ENCODE peak calls at places on chromosome 21, in four cellular contexts. L, D, H and C are unnamed samples.

GRCh38 chr21:39845581-39846130 is 21.6 kb upstream of the PCP4 start:
- DNase-seq in L (no peak), D (peak; percentile 89), H (no peak), C (no peak)

GRCh38 chr21:39386194-39386593 is 37.3 kb upstream of the HMGN1 start:
- DNase-seq in L (no peak), D (no peak), H (no peak), C (no peak)

GRCh38 chr21:36860736-36861594 is 105.5 kb downstream of the HLCS start:
- DNase-seq in L (peak; percentile 88), D (peak; percentile 91), H (peak; percentile 79), C (peak; percentile 79)

GRCh38 chr21:35026617-35027557 is 22.2 kb downstream of the RUNX1 start:
- DNase-seq in L (no peak), D (peak; percentile 74), H (peak; percentile 48), C (peak; percentile 69)

GRCh38 chr21:35048706-35049617 is at the start of gene RUNX1:
- DNase-seq in L (peak; percentile 85), D (peak; percentile 96), H (peak; percentile 56), C (peak; percentile 79)

GRCh38 chr21:19999369-20000272 is 998.6 kb upstream of the NCAM2 start:
- DNase-seq in L (no peak), D (no peak), H (no peak), C (no peak)

GRCh38 chr21:36487641-36488307 is 7.9 kb upstream of the CLDN14 start:
- DNase-seq in L (no peak), D (peak; percentile 65), H (peak; percentile 64), C (no peak)

GRCh38 chr21:37829447-37829846 is 86.8 kb downstream of the KCNJ6 start:
- DNase-seq in L (no peak), D (peak; percentile 72), H (peak; percentile 70), C (peak; percentile 87)

GRCh38 chr21:15015622-15016471 is 49.0 kb downstream of the NRIP1 start:
- DNase-seq in L (peak; percentile 45), D (peak; percentile 94), H (peak; percentile 91), C (peak; percentile 63)

GRCh38 chr21:43731891-43732711 is 13.2 kb downstream of the PDXK start:
- DNase-seq in L (no peak), D (peak; percentile 77), H (no peak), C (peak; percentile 83)

GRCh38 chr21:38567577-38568360 is 69.5 kb upstream of the ERG start:
- DNase-seq in L (no peak), D (peak; percentile 77), H (peak; percentile 6), C (no peak)

GRCh38 chr21:42032968-42033367 is 22.8 kb upstream of the ZBTB21 start:
- DNase-seq in L (no peak), D (no peak), H (no peak), C (no peak)
- H3K27ac ChIP-seq in L (no peak overlapping the region), D (no peak overlapping the region), H (no peak overlapping the region), C (no peak overlapping the region)

GRCh38 chr21:33831962-33832659 is 83.5 kb downstream of the ATP5PO start:
- DNase-seq in L (no peak), D (no peak), H (no peak), C (no peak)
- H3K4me2 ChIP-seq in L (no peak overlapping the region), D (no peak overlapping the region), H (no peak overlapping the region), C (no peak overlapping the region)

DNA sequence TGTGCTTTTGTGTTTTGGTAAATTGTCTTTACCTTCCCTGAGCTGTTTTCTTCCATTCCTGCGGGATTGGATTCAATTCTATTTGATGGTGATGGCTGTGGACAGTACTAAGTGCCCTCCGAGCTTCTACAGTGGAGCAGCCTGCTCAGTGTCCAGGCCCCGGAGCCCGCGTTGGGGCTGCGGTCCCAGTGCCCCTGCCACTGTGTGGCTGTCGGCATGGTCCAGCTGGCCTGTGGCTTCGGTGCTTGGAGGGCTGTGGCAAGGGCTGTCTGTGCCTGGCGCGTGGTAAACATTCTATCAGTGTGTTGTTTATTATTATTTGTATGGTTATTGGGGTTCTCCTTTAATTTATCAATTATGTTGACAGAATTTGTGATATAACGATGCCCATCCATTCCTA is 109.1 kb upstream of the COL6A1 start:
- DNase-seq in L (no peak), D (no peak), H (no peak), C (no peak)
- TF ChIP-seq CTCF in L (no peak), D (no peak), H (no peak), C (no peak)

GRCh38 chr21:45064618-45065399 is 9.6 kb upstream of the ADARB1 start:
- DNase-seq in L (no peak), D (peak; percentile 23), H (no peak), C (no peak)
- H3K27ac ChIP-seq in L (no peak overlapping the region), D (no peak overlapping the region), H (no peak overlapping the region), C (no peak overlapping the region)

GRCh38 chr21:31420988-31421387 is 76.9 kb upstream of the TIAM1 start:
- DNase-seq in L (no peak), D (no peak), H (no peak), C (no peak)

GRCh38 chr21:31420354-31420753 is 76.3 kb upstream of the TIAM1 start:
- DNase-seq in L (no peak), D (no peak), H (no peak), C (no peak)

GRCh38 chr21:31416465-31416864 is 72.4 kb upstream of the TIAM1 start:
- DNase-seq in L (no peak), D (peak; percentile 53), H (no peak), C (no peak)

GRCh38 chr21:31414601-31415000 is 70.5 kb upstream of the TIAM1 start:
- DNase-seq in L (no peak), D (no peak), H (no peak), C (no peak)

DNA sequence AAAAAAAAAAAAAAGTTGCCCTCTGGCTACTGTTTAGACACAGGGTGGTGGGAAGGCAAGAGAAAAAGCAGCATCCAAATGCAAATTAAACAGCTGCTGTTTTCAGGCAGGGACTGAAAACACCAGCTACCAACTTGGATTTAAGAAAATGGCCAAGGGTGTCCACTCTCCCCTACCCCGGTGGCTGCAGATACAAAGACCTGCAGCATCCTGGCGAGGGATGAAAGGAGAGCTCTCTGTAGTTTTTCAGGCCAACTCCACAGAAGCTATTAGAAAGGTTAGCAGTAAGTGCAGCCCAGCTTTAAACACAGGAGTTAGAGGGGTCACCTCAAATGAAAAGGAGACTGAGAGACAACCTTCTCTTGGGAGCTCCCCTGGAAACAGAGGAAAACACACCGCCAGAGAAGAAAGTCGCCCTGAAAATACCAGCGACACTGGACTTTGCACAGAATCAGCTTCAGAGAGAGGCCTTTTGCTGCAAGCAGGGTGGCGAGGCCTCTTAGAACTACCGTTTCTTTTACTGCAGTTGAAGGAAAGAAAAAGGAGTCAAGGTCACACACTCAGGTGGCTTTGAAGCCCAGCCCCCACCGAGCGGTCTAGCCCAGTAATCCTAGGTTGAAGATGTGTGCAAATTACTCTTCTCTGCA is 74.4 kb upstream of the TIAM1 start:
- DNase-seq in L (no peak), D (no peak), H (no peak), C (no peak)
- H3K4me2 ChIP-seq in L (no peak overlapping the region), D (no peak overlapping the region), H (no peak overlapping the region), C (no peak overlapping the region)

GRCh38 chr21:21101911-21102310 is 103.7 kb downstream of the NCAM2 start:
- DNase-seq in L (no peak), D (peak; percentile 77), H (peak; percentile 85), C (no peak)
- TF ChIP-seq CTCF in L (no peak), D (peak; percentile 35), H (peak; percentile 31), C (no peak)

GRCh38 chr21:46127239-46128105 is 27.9 kb downstream of the FTCD start:
- DNase-seq in L (no peak), D (no peak), H (no peak), C (peak; percentile 88)
- H3K27ac ChIP-seq in L (no peak overlapping the region), D (no peak overlapping the region), H (no peak overlapping the region), C (no peak overlapping the region)

GRCh38 chr21:26199471-26199870 is 28.9 kb upstream of the APP start:
- DNase-seq in L (no peak), D (peak; percentile 81), H (peak; percentile 82), C (no peak)
- H3K4me2 ChIP-seq in L (no peak overlapping the region), D (no peak overlapping the region), H (peak overlapping the region; percentile 18), C (no peak overlapping the region)

GRCh38 chr21:42474043-42474831 is 21.8 kb downstream of the RSPH1 start:
- DNase-seq in L (peak; percentile 95), D (peak; percentile 5), H (no peak), C (no peak)
- TF ChIP-seq CTCF in L (no peak), D (no peak), H (no peak), C (no peak)

GRCh38 chr21:42468511-42469131 is 27.4 kb downstream of the RSPH1 start:
- DNase-seq in L (peak; percentile 96), D (peak; percentile 8), H (no peak), C (no peak)

GRCh38 chr21:42467613-42467983 is 28.4 kb downstream of the RSPH1 start:
- DNase-seq in L (no peak), D (no peak), H (no peak), C (no peak)

GRCh38 chr21:42469272-42469671 is 26.8 kb downstream of the RSPH1 start:
- DNase-seq in L (no peak), D (no peak), H (no peak), C (no peak)

GRCh38 chr21:42465008-42465878 is 30.8 kb downstream of the RSPH1 start:
- DNase-seq in L (peak; percentile 81), D (peak; percentile 6), H (no peak), C (no peak)

GRCh38 chr21:42466700-42467612 is 29.1 kb downstream of the RSPH1 start:
- DNase-seq in L (peak; percentile 76), D (peak; percentile 52), H (peak; percentile 7), C (no peak)
- H3K27ac ChIP-seq in L (peak overlapping the region; percentile 98), D (no peak overlapping the region), H (no peak overlapping the region), C (no peak overlapping the region)